ENCODE peak calls at places on chromosome 6, in eight cellular contexts. One of them, this sample, is unnamed.

GRCh38 chr6:134676307-134677281 is 273.3 kb downstream of the ALDH8A1 start:
- DNase-seq in fibroblast of the conjunctiva: peak; percentile 78
- DNase-seq in RWPE1: no peak
- DNase-seq in chondrocyte: no peak
- DNase-seq in omental fat pad: no peak
- DNase-seq in CD8-positive, alpha-beta T cell: no peak
- DNase-seq in cardiac muscle cell: peak; percentile 40
- DNase-seq in stimulated activated CD8-positive, alpha-beta memory T cell treated with anti-CD3 and anti-CD28 coated beads, Interleukin-2, amount 100 ng/mL, for 1 hour: no peak
- DNase-seq in this sample: no peak

GRCh38 chr6:31715022-31715683 is at the start of gene LY6G6D:
- DNase-seq in fibroblast of the conjunctiva: no peak
- DNase-seq in RWPE1: no peak
- DNase-seq in chondrocyte: no peak
- DNase-seq in omental fat pad: no peak
- DNase-seq in CD8-positive, alpha-beta T cell: no peak
- DNase-seq in cardiac muscle cell: no peak
- DNase-seq in stimulated activated CD8-positive, alpha-beta memory T cell treated with anti-CD3 and anti-CD28 coated beads, Interleukin-2, amount 100 ng/mL, for 1 hour: no peak
- DNase-seq in this sample: no peak

GRCh38 chr6:90940812-90941481 is 354.1 kb upstream of the MAP3K7 start:
- DNase-seq in fibroblast of the conjunctiva: peak; percentile 36
- DNase-seq in RWPE1: peak; percentile 30
- DNase-seq in chondrocyte: no peak
- DNase-seq in omental fat pad: no peak
- DNase-seq in CD8-positive, alpha-beta T cell: no peak
- DNase-seq in cardiac muscle cell: peak; percentile 87
- DNase-seq in stimulated activated CD8-positive, alpha-beta memory T cell treated with anti-CD3 and anti-CD28 coated beads, Interleukin-2, amount 100 ng/mL, for 1 hour: no peak
- DNase-seq in this sample: peak; percentile 51

GRCh38 chr6:6007311-6008113 is 787 bp upstream of the NRN1 start:
- DNase-seq in fibroblast of the conjunctiva: no peak
- DNase-seq in RWPE1: no peak
- DNase-seq in chondrocyte: no peak
- DNase-seq in omental fat pad: no peak
- DNase-seq in CD8-positive, alpha-beta T cell: peak; percentile 38
- DNase-seq in cardiac muscle cell: no peak
- DNase-seq in stimulated activated CD8-positive, alpha-beta memory T cell treated with anti-CD3 and anti-CD28 coated beads, Interleukin-2, amount 100 ng/mL, for 1 hour: no peak
- DNase-seq in this sample: no peak

GRCh38 chr6:153090241-153090930 is 40.7 kb downstream of the RGS17 start:
- DNase-seq in fibroblast of the conjunctiva: peak; percentile 72
- DNase-seq in RWPE1: peak; percentile 29
- DNase-seq in chondrocyte: no peak
- DNase-seq in omental fat pad: no peak
- DNase-seq in CD8-positive, alpha-beta T cell: no peak
- DNase-seq in cardiac muscle cell: peak; percentile 83
- DNase-seq in stimulated activated CD8-positive, alpha-beta memory T cell treated with anti-CD3 and anti-CD28 coated beads, Interleukin-2, amount 100 ng/mL, for 1 hour: no peak
- DNase-seq in this sample: peak; percentile 42

GRCh38 chr6:72580281-72580940 is 41.5 kb upstream of the KCNQ5 start:
- DNase-seq in fibroblast of the conjunctiva: peak; percentile 55
- DNase-seq in RWPE1: peak; percentile 75
- DNase-seq in chondrocyte: no peak
- DNase-seq in omental fat pad: no peak
- DNase-seq in CD8-positive, alpha-beta T cell: no peak
- DNase-seq in cardiac muscle cell: peak; percentile 89
- DNase-seq in stimulated activated CD8-positive, alpha-beta memory T cell treated with anti-CD3 and anti-CD28 coated beads, Interleukin-2, amount 100 ng/mL, for 1 hour: no peak
- DNase-seq in this sample: peak; percentile 28

GRCh38 chr6:110325197-110325596 is 33.0 kb downstream of the METTL24 start:
- DNase-seq in fibroblast of the conjunctiva: peak; percentile 38
- DNase-seq in RWPE1: no peak
- DNase-seq in chondrocyte: no peak
- DNase-seq in omental fat pad: no peak
- DNase-seq in CD8-positive, alpha-beta T cell: no peak
- DNase-seq in cardiac muscle cell: peak; percentile 81
- DNase-seq in stimulated activated CD8-positive, alpha-beta memory T cell treated with anti-CD3 and anti-CD28 coated beads, Interleukin-2, amount 100 ng/mL, for 1 hour: no peak
- DNase-seq in this sample: no peak

GRCh38 chr6:148700713-148701392 is 46.0 kb upstream of the UST start:
- DNase-seq in fibroblast of the conjunctiva: no peak
- DNase-seq in RWPE1: peak; percentile 37
- DNase-seq in chondrocyte: no peak
- DNase-seq in omental fat pad: no peak
- DNase-seq in CD8-positive, alpha-beta T cell: no peak
- DNase-seq in cardiac muscle cell: peak; percentile 64
- DNase-seq in stimulated activated CD8-positive, alpha-beta memory T cell treated with anti-CD3 and anti-CD28 coated beads, Interleukin-2, amount 100 ng/mL, for 1 hour: no peak
- DNase-seq in this sample: no peak